ENCODE peak calls at places on chromosomes 11 and 22, in eight cellular contexts. Q is D721Med; H is NCI-H2171 treated with DMSO at 0.1 percent for 48 hours; M is mesendoderm; O is AG09319; I is activated CD4-positive, alpha-beta T cell treated with anti-CD3 and anti-CD28 coated beads, Interleukin-2, amount 10 ng/mL, durations not matched to agents 7 days and 5 days; E is SW 1271; D is activated CD4-positive, CD25-positive, alpha-beta regulatory T cell treated with anti-CD3 and anti-CD28 coated beads, Interleukin-2, amount 50 U/mL, for 72 hours. W is an unnamed sample.

GRCh38 chr11:82981852-82982251 is 80.3 kb downstream of the DDIAS start:
- DNase-seq in H (no peak), M (no peak), Q (no peak), O (no peak), D (no peak), E (no peak), I (no peak), W (no peak)

GRCh38 chr22:42316988-42317387 is 46.5 kb upstream of the TCF20 start:
- DNase-seq in I (no peak), M (no peak), O (no peak), H (no peak), D (no peak), E (no peak), Q (no peak), W (peak)

GRCh38 chr11:39374963-39375698 is 2084.3 kb downstream of the LRRC4C start:
- DNase-seq in I (peak), E (peak), D (no peak), H (peak), O (no peak), Q (no peak), M (peak), W (no peak)

GRCh38 chr11:2940166-2940929 is 11.1 kb upstream of the PHLDA2 start:
- DNase-seq in H (no peak), E (peak), D (peak), Q (no peak), M (no peak), O (no peak), I (peak), W (peak)

GRCh38 chr11:94025695-94026394 is 4.7 kb downstream of the HEPHL1 start:
- DNase-seq in E (no peak), Q (no peak), H (no peak), O (no peak), M (no peak), D (no peak), I (no peak), W (no peak)

GRCh38 chr11:94557992-94558391 is 9.2 kb upstream of the PIWIL4 start:
- DNase-seq in M (no peak), I (no peak), Q (no peak), D (no peak), H (no peak), O (no peak), E (no peak), W (no peak)

GRCh38 chr11:73493838-73494598 is 103.9 kb downstream of the FAM168A start:
- DNase-seq in H (no peak), E (peak), I (no peak), M (peak), Q (no peak), O (no peak), D (no peak), W (peak)

GRCh38 chr22:29030618-29031235 is 30.9 kb downstream of the C22orf31 start:
- DNase-seq in E (peak), O (no peak), H (no peak), D (no peak), Q (no peak), I (no peak), M (peak), W (peak)

GRCh38 chr11:118207079-118207478 is 17.7 kb downstream of the JAML start:
- DNase-seq in Q (no peak), O (no peak), E (no peak), D (no peak), I (no peak), H (no peak), M (no peak), W (no peak)

GRCh38 chr11:128180446-128181089 is 406.8 kb downstream of the ETS1 start:
- DNase-seq in M (no peak), H (no peak), O (no peak), Q (no peak), I (no peak), E (peak), D (no peak), W (peak)

GRCh38 chr11:34653031-34653430 is 32.1 kb downstream of the EHF start:
- DNase-seq in H (no peak), D (no peak), O (no peak), E (no peak), I (no peak), Q (no peak), M (no peak), W (no peak)